ENCODE peak calls at places on chromosomes 5 and 9, in four cellular contexts. V is right atrium auricular region; O is stimulated activated CD8-positive, alpha-beta memory T cell treated with anti-CD3 and anti-CD28 coated beads, Interleukin-7, amount 100 ng/mL, for 24 hours; G is stimulated activated naive B cell treated with anti-CD40 and anti-IgM and Interleukin-4, amounts not matched to agents 10 μg/mL and 1 μg/mL and 100 μg/mL, for 72 hours. Z is an unnamed sample.

GRCh38 chr5:40679998-40680681 is 425 bp downstream of the PTGER4 start:
- DNase-seq in V (no peak), O (no peak), G (no peak), Z (no peak)

GRCh38 chr5:160289721-160290120 is 22.6 kb downstream of the CCNJL start:
- DNase-seq in V (no peak), O (no peak), G (no peak), Z (no peak)

GRCh38 chr5:132777209-132778069 is at the start of gene SEPTIN8:
- DNase-seq in V (peak; percentile 73), O (no peak), G (peak; percentile 28), Z (no peak)

GRCh38 chr5:151670953-151671636 is 15.6 kb downstream of the SPARC start:
- DNase-seq in V (no peak), O (no peak), G (no peak), Z (no peak)

GRCh38 chr5:175682664-175683063 is 24.8 kb downstream of the HRH2 start:
- DNase-seq in V (no peak), O (no peak), G (no peak), Z (no peak)

GRCh38 chr5:34436761-34437501 is 219.2 kb upstream of the RAI14 start:
- DNase-seq in V (no peak), O (no peak), G (no peak), Z (no peak)

GRCh38 chr9:23701291-23701690 is 124.7 kb downstream of the ELAVL2 start:
- DNase-seq in V (no peak), O (no peak), G (no peak), Z (no peak)

GRCh38 chr5:6419340-6419852 is 29.3 kb upstream of the UBE2QL1 start:
- DNase-seq in V (no peak), O (no peak), G (no peak), Z (peak; percentile 16)

GRCh38 chr5:38999037-38999436 is 75.2 kb downstream of the RICTOR start:
- DNase-seq in V (no peak), O (no peak), G (no peak), Z (no peak)

GRCh38 chr5:169909945-169910344 is 70.3 kb downstream of the INSYN2B start:
- DNase-seq in V (no peak), O (no peak), G (no peak), Z (no peak)

GRCh38 chr9:113998529-113999255 is 79.4 kb downstream of the AMBP start:
- DNase-seq in V (peak; percentile 54), O (no peak), G (no peak), Z (no peak)

GRCh38 chr5:1409386-1410110 is 35.7 kb downstream of the SLC6A3 start:
- DNase-seq in V (no peak), O (no peak), G (no peak), Z (no peak)

GRCh38 chr9:107782789-107783188 is 293.2 kb upstream of the KLF4 start:
- DNase-seq in V (no peak), O (no peak), G (no peak), Z (no peak)

GRCh38 chr5:181060231-181060590 is 20.1 kb downstream of the BTNL9 start:
- DNase-seq in V (no peak), O (no peak), G (no peak), Z (no peak)

GRCh38 chr9:76394023-76394895 is at the start of gene RFK:
- DNase-seq in V (peak; percentile 89), O (peak; percentile 93), G (peak; percentile 81), Z (peak; percentile 89)

GRCh38 chr5:83718195-83718825 is 2.3 kb downstream of the HAPLN1 start:
- DNase-seq in V (no peak), O (no peak), G (no peak), Z (peak; percentile 44)

GRCh38 chr5:123180178-123180577 is 91.1 kb downstream of the PRDM6 start:
- DNase-seq in V (peak; percentile 64), O (no peak), G (no peak), Z (peak; percentile 52)

GRCh38 chr9:95463145-95464060 is 53.4 kb downstream of the PTCH1 start:
- DNase-seq in V (no peak), O (no peak), G (no peak), Z (no peak)

GRCh38 chr5:159514229-159514822 is 184.0 kb upstream of the IL12B start:
- DNase-seq in V (no peak), O (no peak), G (no peak), Z (no peak)

GRCh38 chr5:138713247-138713646 is 40.0 kb upstream of the CTNNA1 start:
- DNase-seq in V (no peak), O (no peak), G (no peak), Z (no peak)

GRCh38 chr5:88029011-88029410 is 239.6 kb downstream of the TMEM161B start:
- DNase-seq in V (no peak), O (no peak), G (no peak), Z (no peak)

GRCh38 chr5:54620583-54620933 is 103.0 kb downstream of the SNX18 start:
- DNase-seq in V (no peak), O (no peak), G (no peak), Z (no peak)

GRCh38 chr5:4199036-4199435 is 603.4 kb downstream of the IRX1 start:
- DNase-seq in V (no peak), O (no peak), G (no peak), Z (no peak)

GRCh38 chr9:118578467-118578866 is 790.8 kb downstream of the BRINP1 start:
- DNase-seq in V (no peak), O (no peak), G (no peak), Z (peak; percentile 69)

GRCh38 chr9:137879566-137880150 is 2.1 kb downstream of the CACNA1B start:
- DNase-seq in V (no peak), O (no peak), G (no peak), Z (no peak)

GRCh38 chr5:74310386-74310785 is 330.1 kb downstream of the ENC1 start:
- DNase-seq in V (no peak), O (no peak), G (no peak), Z (no peak)

GRCh38 chr9:137647096-137647709 is 28.4 kb downstream of the EHMT1 start:
- DNase-seq in V (no peak), O (no peak), G (no peak), Z (no peak)

GRCh38 chr9:88084816-88085215 is 53.5 kb downstream of the SPATA31C2 start:
- DNase-seq in V (no peak), O (no peak), G (no peak), Z (no peak)

GRCh38 chr5:31413030-31413812 is 118.7 kb downstream of the DROSHA start:
- DNase-seq in V (no peak), O (no peak), G (no peak), Z (no peak)

GRCh38 chr5:129511291-129511690 is 51.2 kb downstream of the ADAMTS19 start:
- DNase-seq in V (no peak), O (no peak), G (no peak), Z (no peak)

GRCh38 chr9:123893831-123894460 is 36.0 kb downstream of the DENND1A start:
- DNase-seq in V (no peak), O (no peak), G (no peak), Z (peak; percentile 27)

GRCh38 chr5:63923914-63924313 is 38.3 kb downstream of the HTR1A start:
- DNase-seq in V (no peak), O (no peak), G (no peak), Z (no peak)

GRCh38 chr5:138334867-138335447 is 3.1 kb upstream of the FAM53C start:
- DNase-seq in V (no peak), O (no peak), G (no peak), Z (no peak)

GRCh38 chr9:94005272-94005901 is 50.2 kb upstream of the BARX1 start:
- DNase-seq in V (no peak), O (no peak), G (no peak), Z (no peak)

GRCh38 chr9:136354592-136355085 is 8.9 kb downstream of the DNLZ start:
- DNase-seq in V (peak; percentile 80), O (no peak), G (no peak), Z (no peak)

GRCh38 chr5:99019254-99019653 is 90.4 kb upstream of the CHD1 start:
- DNase-seq in V (no peak), O (no peak), G (no peak), Z (no peak)

GRCh38 chr9:108062680-108063079 is 573.1 kb upstream of the KLF4 start:
- DNase-seq in V (no peak), O (no peak), G (no peak), Z (no peak)

GRCh38 chr9:79807966-79808365 is 236.2 kb downstream of the TLE4 start:
- DNase-seq in V (no peak), O (no peak), G (no peak), Z (no peak)

GRCh38 chr5:119077444-119077843 is 6.6 kb downstream of the DMXL1 start:
- DNase-seq in V (no peak), O (no peak), G (no peak), Z (no peak)